ENCODE peak calls at places on chromosome 12, in six cellular contexts. R, J, M, D, G and O are unnamed samples.

GRCh38 chr12:89861086-89861485 is 152.4 kb upstream of the ATP2B1 start:
- DNase-seq in D (no peak), J (no peak), M (no peak), R (no peak), G (no peak), O (no peak)

GRCh38 chr12:113852273-113852672 is 113.9 kb downstream of the RBM19 start:
- DNase-seq in D (no peak), G (no peak), M (no peak), R (no peak), J (no peak), O (no peak)

GRCh38 chr12:14417717-14418116 is 52.2 kb downstream of the ATF7IP start:
- DNase-seq in D (peak; percentile 50), R (no peak), J (peak; percentile 73), M (peak; percentile 78), G (peak; percentile 60), O (no peak)

GRCh38 chr12:42660968-42661937 is 71.7 kb upstream of the PRICKLE1 start:
- DNase-seq in D (no peak), M (no peak), J (no peak), R (no peak), G (no peak), O (no peak)

GRCh38 chr12:2691340-2692111 is 103.2 kb upstream of the FKBP4 start:
- DNase-seq in M (no peak), D (no peak), G (no peak), J (no peak), R (no peak), O (no peak)

GRCh38 chr12:49297695-49298060 is 2.7 kb downstream of the PRPH start:
- DNase-seq in M (no peak), R (no peak), G (no peak), J (no peak), D (no peak), O (no peak)

GRCh38 chr12:41439134-41439533 is 251.0 kb downstream of the PDZRN4 start:
- DNase-seq in M (no peak), G (no peak), J (no peak), R (no peak), D (no peak), O (no peak)

GRCh38 chr12:28242888-28243633 is 52.8 kb downstream of the CCDC91 start:
- DNase-seq in D (no peak), G (no peak), R (no peak), M (no peak), J (no peak), O (no peak)

GRCh38 chr12:12807970-12808702 is 5.0 kb upstream of the DDX47 start:
- DNase-seq in G (no peak), M (no peak), D (peak; percentile 51), R (no peak), J (no peak), O (no peak)

GRCh38 chr12:31362115-31362758 is 36.3 kb upstream of the SINHCAF start:
- DNase-seq in R (no peak), M (no peak), J (no peak), G (no peak), D (no peak), O (no peak)

GRCh38 chr12:6607751-6608591 is 792 bp upstream of the CHD4 start:
- DNase-seq in R (no peak), D (peak; percentile 88), J (peak; percentile 82), M (no peak), G (peak; percentile 75), O (no peak)

GRCh38 chr12:58893421-58893986 is 26.8 kb downstream of the LRIG3 start:
- DNase-seq in M (no peak), J (no peak), G (no peak), R (no peak), D (no peak), O (no peak)

GRCh38 chr12:96121271-96121711 is 72.9 kb upstream of the ELK3 start:
- DNase-seq in R (no peak), M (no peak), D (no peak), J (no peak), G (no peak), O (no peak)

GRCh38 chr12:72030272-72030671 is 91.6 kb downstream of the TPH2 start:
- DNase-seq in J (no peak), M (no peak), G (no peak), D (no peak), R (no peak), O (no peak)

GRCh38 chr12:112862570-112863137 is 44.1 kb upstream of the OAS1 start:
- DNase-seq in R (no peak), D (no peak), G (no peak), M (no peak), J (no peak), O (no peak)

GRCh38 chr12:14366211-14366762 is 805 bp downstream of the ATF7IP start:
- DNase-seq in R (no peak), M (no peak), D (no peak), G (no peak), J (no peak), O (no peak)

GRCh38 chr12:76284816-76285750 is 63.1 kb downstream of the BBS10 start:
- DNase-seq in M (no peak), G (no peak), D (no peak), R (no peak), J (no peak), O (no peak)

GRCh38 chr12:108814462-108815211 is 42.7 kb downstream of the SSH1 start:
- DNase-seq in D (no peak), M (no peak), J (no peak), G (no peak), R (no peak), O (no peak)

GRCh38 chr12:40691913-40692616 is at the start of gene CNTN1:
- DNase-seq in D (peak; percentile 54), J (peak; percentile 54), M (peak; percentile 79), G (peak; percentile 57), R (no peak), O (peak; percentile 81)

GRCh38 chr12:101612162-101612916 is 17.6 kb downstream of the MYBPC1 start:
- DNase-seq in D (no peak), R (no peak), J (no peak), M (no peak), G (no peak), O (no peak)

DNA sequence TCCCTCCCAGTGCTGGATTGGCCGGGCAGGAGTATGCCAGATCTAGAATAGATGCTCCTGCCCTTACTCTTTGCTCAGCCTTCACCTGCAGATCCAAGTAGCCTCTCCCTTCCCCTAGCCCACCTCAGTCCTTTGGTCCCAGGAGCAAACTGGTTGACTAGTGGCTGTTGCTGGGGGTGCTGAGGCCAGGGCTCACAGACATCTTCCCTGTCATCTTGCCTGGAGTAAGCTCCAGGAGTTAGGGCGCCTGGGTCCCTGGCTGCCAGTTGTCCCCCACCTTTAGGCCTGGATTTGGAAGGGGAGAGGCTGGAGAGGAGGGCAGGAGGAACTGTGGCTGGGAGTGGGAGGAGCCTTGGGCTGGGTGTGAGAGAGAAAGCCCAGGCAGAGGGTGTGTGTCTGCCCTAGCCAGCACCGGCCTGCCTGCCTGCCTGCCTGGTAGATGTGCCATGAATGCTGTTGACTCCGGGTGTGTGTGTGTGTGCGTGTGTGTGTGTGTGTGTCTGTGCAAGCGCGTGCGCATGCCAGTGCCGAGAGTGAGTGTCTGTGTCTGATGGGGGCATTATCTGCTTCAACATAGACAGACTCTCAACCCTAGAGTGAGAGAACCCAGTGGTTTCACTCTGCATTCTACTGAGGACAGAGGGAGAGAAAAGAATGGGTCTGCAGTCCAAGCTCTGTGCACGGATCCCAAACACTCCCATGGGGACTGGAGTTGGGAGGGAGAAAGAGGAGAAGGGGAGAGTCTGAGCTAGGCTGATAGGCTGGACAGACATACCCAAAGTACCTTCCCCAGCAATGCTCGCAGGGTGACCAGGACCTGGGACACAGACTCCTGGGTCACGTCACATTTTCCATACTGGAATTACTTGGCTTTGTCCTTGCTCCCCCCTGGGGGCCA is 881 bp upstream of the RARG start:
- DNase-seq in R (no peak), J (peak; percentile 59), D (no peak), G (peak; percentile 76), M (peak; percentile 84), O (peak; percentile 75)
- H3K4me3 ChIP-seq in R (peak overlapping the region; percentile 67), J (no peak overlapping the region), D (peak overlapping the region; percentile 58), G (peak overlapping the region; percentile 77), M (peak overlapping the region; percentile 55), O (peak overlapping the region; percentile 76)

GRCh38 chr12:39390752-39391151 is 52.2 kb downstream of the KIF21A start:
- DNase-seq in G (no peak), J (no peak), M (no peak), D (no peak), R (no peak), O (no peak)

GRCh38 chr12:39392154-39392925 is 50.6 kb downstream of the KIF21A start:
- DNase-seq in G (no peak), R (no peak), D (no peak), J (no peak), M (no peak), O (no peak)

GRCh38 chr12:39393179-39393578 is 49.7 kb downstream of the KIF21A start:
- DNase-seq in M (no peak), G (no peak), D (no peak), J (no peak), R (no peak), O (no peak)

GRCh38 chr12:39393890-39394289 is 49.0 kb downstream of the KIF21A start:
- DNase-seq in D (no peak), J (no peak), R (no peak), G (no peak), M (no peak), O (no peak)

GRCh38 chr12:39395866-39396265 is 47.1 kb downstream of the KIF21A start:
- DNase-seq in J (no peak), M (no peak), D (no peak), G (no peak), R (no peak), O (no peak)
- H3K4me1 ChIP-seq in J (no peaks in the 10 kb centered on the region), M (no peaks in the 10 kb centered on the region), D (no peaks in the 10 kb centered on the region), G (no peaks in the 10 kb centered on the region), R (no peaks in the 10 kb centered on the region), O (no peaks in the 10 kb centered on the region)

GRCh38 chr12:117390866-117391265 is 29.4 kb upstream of the NOS1 start:
- DNase-seq in R (no peak), D (no peak), J (no peak), M (peak; percentile 2), G (no peak), O (no peak)

GRCh38 chr12:117395766-117396165 is 34.3 kb upstream of the NOS1 start:
- DNase-seq in M (no peak), D (no peak), R (no peak), G (no peak), J (no peak), O (no peak)

GRCh38 chr12:117394491-117394890 is 33.1 kb upstream of the NOS1 start:
- DNase-seq in M (peak; percentile 12), D (no peak), J (no peak), R (no peak), G (no peak), O (no peak)

GRCh38 chr12:117388865-117389508 is 27.6 kb upstream of the NOS1 start:
- DNase-seq in R (no peak), M (peak; percentile 52), G (no peak), D (no peak), J (no peak), O (no peak)

DNA sequence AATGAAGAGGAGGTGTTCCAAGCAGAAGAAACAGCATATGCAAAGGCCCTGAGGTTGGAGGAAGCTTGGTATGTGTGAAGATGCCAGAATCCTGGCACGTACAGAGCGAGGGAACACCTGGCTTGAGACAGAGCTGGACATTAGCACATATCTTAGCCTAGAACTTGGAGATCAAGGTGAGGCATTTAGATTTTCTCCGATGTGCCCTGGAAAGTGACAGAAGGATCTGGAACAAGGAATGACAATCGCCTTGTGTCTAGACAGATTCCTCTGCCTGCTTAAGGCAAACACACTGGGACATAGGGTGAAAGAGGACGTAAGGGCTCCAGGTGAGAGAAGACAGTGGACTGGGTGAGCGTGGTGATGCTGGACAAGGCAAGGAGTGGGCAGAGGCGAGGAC is 32.2 kb upstream of the NOS1 start:
- DNase-seq in D (no peak), R (no peak), M (no peak), G (no peak), J (no peak), O (no peak)
- H3K27ac ChIP-seq in D (no peak overlapping the region), R (no peak overlapping the region), M (no peak overlapping the region), G (no peak overlapping the region), J (no peak overlapping the region), O (no peak overlapping the region)

GRCh38 chr12:111409403-111410228 is 3.9 kb downstream of the SH2B3 start:
- DNase-seq in M (peak; percentile 86), J (peak; percentile 60), R (no peak), G (peak; percentile 67), D (peak; percentile 48), O (peak; percentile 79)
- H3K4me3 ChIP-seq in M (no peak overlapping the region), J (no peak overlapping the region), R (peak overlapping the region; percentile 89), G (peak overlapping the region; percentile 93), D (no peak overlapping the region), O (peak overlapping the region; percentile 30)